ENCODE peak calls at places on chromosomes 11 and 22, in five cellular contexts. S, X, G, Y and M are unnamed samples.

GRCh38 chr22:45504703-45505341 is 2.1 kb downstream of the FBLN1 start:
- DNase-seq in S (no peak), X (no peak), G (no peak), Y (no peak), M (peak; percentile 74)

GRCh38 chr11:75503531-75504099 is 22.1 kb downstream of the GDPD5 start:
- DNase-seq in S (no peak), X (no peak), G (no peak), Y (no peak), M (no peak)

GRCh38 chr11:11988099-11988651 is 20.3 kb downstream of the DKK3 start:
- DNase-seq in S (peak; percentile 76), X (no peak), G (no peak), Y (no peak), M (no peak)

GRCh38 chr11:47259178-47259977 is 1.6 kb downstream of the NR1H3 start:
- DNase-seq in S (no peak), X (peak; percentile 17), G (peak; percentile 75), Y (no peak), M (peak; percentile 74)

GRCh38 chr11:119335655-119336543 is 1.6 kb downstream of the RNF26 start:
- DNase-seq in S (no peak), X (no peak), G (no peak), Y (no peak), M (no peak)

GRCh38 chr11:65558002-65558784 is at the start of gene LTBP3:
- DNase-seq in S (no peak), X (peak; percentile 47), G (peak; percentile 59), Y (peak; percentile 45), M (peak; percentile 90)

GRCh38 chr11:11464555-11464954 is 111.5 kb upstream of the CSNK2A3 start:
- DNase-seq in S (no peak), X (no peak), G (no peak), Y (no peak), M (no peak)

GRCh38 chr11:4071828-4072421 is 22.7 kb upstream of the RRM1 start:
- DNase-seq in S (no peak), X (no peak), G (no peak), Y (no peak), M (peak; percentile 21)

GRCh38 chr11:33913991-33914390 is 22.1 kb upstream of the LMO2 start:
- DNase-seq in S (no peak), X (no peak), G (no peak), Y (no peak), M (no peak)

GRCh38 chr11:72766152-72766902 is 14.1 kb upstream of the ARAP1 start:
- DNase-seq in S (no peak), X (no peak), G (no peak), Y (no peak), M (no peak)

GRCh38 chr11:107669156-107669740 is 42.6 kb downstream of the SLN start:
- DNase-seq in S (no peak), X (no peak), G (no peak), Y (no peak), M (no peak)

GRCh38 chr11:833114-833791 is 501 bp downstream of the CD151 start:
- DNase-seq in S (peak; percentile 44), X (no peak), G (no peak), Y (no peak), M (peak; percentile 87)

GRCh38 chr11:19938866-19939265 is 221.4 kb downstream of the DBX1 start:
- DNase-seq in S (no peak), X (no peak), G (no peak), Y (peak; percentile 57), M (no peak)

GRCh38 chr22:20028855-20029549 is 8.1 kb downstream of the TANGO2 start:
- DNase-seq in S (no peak), X (no peak), G (no peak), Y (no peak), M (no peak)

GRCh38 chr22:37442537-37442936 is 15.3 kb upstream of the ELFN2 start:
- DNase-seq in S (peak; percentile 10), X (no peak), G (no peak), Y (no peak), M (no peak)

GRCh38 chr11:44260081-44260480 is 49.9 kb downstream of the ALX4 start:
- DNase-seq in S (no peak), X (no peak), G (no peak), Y (no peak), M (no peak)

GRCh38 chr11:102573851-102574250 is 43.3 kb upstream of the MMP7 start:
- DNase-seq in S (no peak), X (no peak), G (no peak), Y (no peak), M (no peak)

GRCh38 chr11:94768602-94769511 is 701 bp downstream of the AMOTL1 start:
- DNase-seq in S (no peak), X (no peak), G (no peak), Y (no peak), M (peak; percentile 79)

GRCh38 chr11:96426356-96427103 is 36.7 kb downstream of the JRKL start:
- DNase-seq in S (peak; percentile 37), X (no peak), G (peak; percentile 10), Y (no peak), M (peak; percentile 64)

GRCh38 chr11:10638285-10638684 is 55.3 kb downstream of the IRAG1 start:
- DNase-seq in S (no peak), X (no peak), G (no peak), Y (no peak), M (peak; percentile 48)

GRCh38 chr11:1778141-1778911 is 14.6 kb upstream of the CTSD start:
- DNase-seq in S (no peak), X (no peak), G (no peak), Y (no peak), M (peak; percentile 16)

GRCh38 chr11:114074546-114075342 is 15.2 kb downstream of the ZBTB16 start:
- DNase-seq in S (no peak), X (no peak), G (no peak), Y (no peak), M (no peak)

GRCh38 chr11:64152841-64153691 is 12.8 kb downstream of the MACROD1 start:
- DNase-seq in S (peak; percentile 17), X (peak; percentile 67), G (peak; percentile 94), Y (peak; percentile 37), M (peak; percentile 95)